ENCODE peak calls at places on chromosomes 7 and 10, in eight cellular contexts. E, L, N, X, W, F, R and K are unnamed samples.

GRCh38 chr10:121324678-121325213 is 273.5 kb downstream of the FGFR2 start:
- DNase-seq in L (no peak), R (no peak), E (no peak), X (no peak), N (no peak), W (no peak), F (no peak), K (peak; percentile 8)

GRCh38 chr10:114195079-114195478 is 15.9 kb downstream of the TDRD1 start:
- DNase-seq in F (no peak), R (no peak), W (no peak), N (no peak), L (no peak), X (no peak), E (no peak), K (no peak)

GRCh38 chr7:55177589-55178261 is 158.9 kb downstream of the EGFR start:
- DNase-seq in L (no peak), N (no peak), R (no peak), X (peak; percentile 34), F (no peak), E (no peak), W (peak; percentile 35), K (no peak)

GRCh38 chr10:5079836-5080235 is 14.4 kb upstream of the AKR1C3 start:
- DNase-seq in W (no peak), X (no peak), R (no peak), E (no peak), N (no peak), F (no peak), L (no peak), K (no peak)

GRCh38 chr7:132009778-132010177 is 453.4 kb upstream of the PODXL start:
- DNase-seq in N (no peak), R (no peak), L (no peak), E (no peak), F (no peak), X (no peak), W (no peak), K (no peak)

GRCh38 chr7:31023877-31024276 is 28.2 kb upstream of the ADCYAP1R1 start:
- DNase-seq in N (no peak), R (no peak), L (no peak), E (no peak), W (no peak), X (no peak), F (no peak), K (no peak)

GRCh38 chr10:131929122-131929845 is 28.5 kb downstream of the PPP2R2D start:
- DNase-seq in L (no peak), N (no peak), F (no peak), W (no peak), E (no peak), X (no peak), R (no peak), K (no peak)

GRCh38 chr7:70040971-70041766 is 442.9 kb downstream of the AUTS2 start:
- DNase-seq in R (no peak), L (no peak), E (no peak), F (no peak), X (peak; percentile 52), W (no peak), N (no peak), K (peak; percentile 52)

GRCh38 chr7:131897016-131897789 is 340.8 kb upstream of the PODXL start:
- DNase-seq in W (no peak), N (peak; percentile 12), E (no peak), X (peak; percentile 62), F (no peak), L (no peak), R (no peak), K (peak; percentile 72)

GRCh38 chr7:25823571-25823970 is 328.4 kb upstream of the NFE2L3 start:
- DNase-seq in W (no peak), R (no peak), L (no peak), N (no peak), E (no peak), F (no peak), X (no peak), K (no peak)

GRCh38 chr10:74231375-74231774 is 80.4 kb downstream of the ADK start:
- DNase-seq in E (no peak), R (no peak), X (no peak), F (no peak), W (no peak), L (peak; percentile 75), N (no peak), K (peak; percentile 57)

GRCh38 chr10:46237815-46238510 is 48.8 kb upstream of the ANTXRL start:
- DNase-seq in E (peak; percentile 2), L (no peak), F (no peak), R (no peak), X (no peak), N (no peak), W (no peak), K (no peak)

GRCh38 chr7:151901313-151901669 is 24.4 kb upstream of the PRKAG2 start:
- DNase-seq in X (no peak), N (no peak), F (no peak), W (peak; percentile 51), E (no peak), L (no peak), R (no peak), K (no peak)

GRCh38 chr7:48563334-48563733 is 361.0 kb upstream of the CDC14C start:
- DNase-seq in E (no peak), W (no peak), L (no peak), N (no peak), X (no peak), F (no peak), R (no peak), K (no peak)

GRCh38 chr10:102135956-102136526 is 3.2 kb downstream of the PPRC1 start:
- DNase-seq in E (no peak), R (no peak), W (no peak), N (no peak), L (no peak), F (no peak), X (no peak), K (no peak)

GRCh38 chr10:106473129-106473528 is 691.4 kb downstream of the SORCS1 start:
- DNase-seq in X (no peak), L (no peak), R (no peak), E (no peak), N (no peak), F (no peak), W (no peak), K (no peak)